ENCODE peak calls at places on chromosome 19, in eight cellular contexts. N, W, P, B, D, K, H and I are unnamed samples.
A peak's percentile ranks its signal among the peaks of the same experiment; 100 is the strongest.

GRCh38 chr19:27660428-27660827 is 1552.5 kb downstream of the UQCRFS1 start:
- DNase-seq in N (no peak), W (no peak), P (no peak), B (no peak), D (no peak), K (no peak), H (no peak), I (no peak)

GRCh38 chr19:58218899-58219298 is 9.8 kb upstream of the ZNF544 start:
- DNase-seq in N (no peak), W (peak; percentile 42), P (no peak), B (peak; percentile 68), D (no peak), K (no peak), H (no peak), I (no peak)

GRCh38 chr19:12137541-12137940 is 2.6 kb downstream of the ZNF20 start:
- DNase-seq in N (no peak), W (no peak), P (no peak), B (peak; percentile 77), D (no peak), K (no peak), H (no peak), I (no peak)

GRCh38 chr19:40502647-40503046 is 35.8 kb downstream of the SPTBN4 start:
- DNase-seq in N (no peak), W (no peak), P (no peak), B (peak; percentile 69), D (no peak), K (no peak), H (no peak), I (no peak)

GRCh38 chr19:4369109-4369887 is 25.9 kb downstream of the MPND start:
- DNase-seq in N (peak; percentile 64), W (peak; percentile 37), P (peak; percentile 66), B (peak; percentile 55), D (peak; percentile 87), K (no peak), H (peak; percentile 86), I (no peak)

GRCh38 chr19:18109731-18110671 is 12.4 kb downstream of the MAST3 start:
- DNase-seq in N (no peak), W (peak; percentile 35), P (no peak), B (peak; percentile 19), D (peak; percentile 68), K (no peak), H (no peak), I (no peak)

GRCh38 chr19:54451997-54452396 is 3.0 kb downstream of the LENG8 start:
- DNase-seq in N (no peak), W (no peak), P (no peak), B (no peak), D (no peak), K (no peak), H (no peak), I (no peak)

GRCh38 chr19:46622118-46622446 is 2.8 kb downstream of the PTGIR start:
- DNase-seq in N (no peak), W (no peak), P (no peak), B (no peak), D (no peak), K (no peak), H (peak; percentile 21), I (no peak)

GRCh38 chr19:57934820-57935665 is at the start of gene ZNF418:
- DNase-seq in N (peak; percentile 83), W (peak; percentile 91), P (peak; percentile 53), B (peak; percentile 97), D (peak; percentile 31), K (peak; percentile 85), H (no peak), I (peak; percentile 46)

DNA sequence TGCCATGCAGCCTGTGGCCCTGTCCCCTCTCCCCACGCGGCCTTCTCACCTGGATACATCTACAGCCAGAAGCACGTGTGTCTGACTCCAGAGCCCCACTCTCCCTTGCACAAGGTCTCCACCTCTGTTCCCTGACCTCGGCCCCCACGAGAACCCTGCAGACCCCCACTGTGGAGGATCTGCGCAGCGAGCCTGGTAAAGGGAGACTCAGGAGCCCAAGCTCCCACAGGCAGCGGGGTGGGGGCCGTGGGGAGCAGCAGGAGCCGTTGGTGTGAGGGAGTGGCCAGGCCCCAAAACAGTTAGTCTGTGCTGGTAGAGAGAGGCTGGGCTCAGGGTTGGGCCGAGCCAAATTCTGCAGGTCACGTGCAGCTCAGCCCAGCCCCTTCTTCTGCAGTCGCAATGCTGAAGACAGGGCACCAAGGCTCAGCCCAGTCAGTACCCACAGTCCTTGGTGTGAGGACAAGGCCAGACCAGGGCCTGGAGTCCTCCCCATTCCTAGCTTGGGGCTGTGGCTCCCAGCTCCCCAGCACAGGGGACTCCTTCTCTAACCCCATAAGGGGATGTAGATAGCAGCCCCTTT is 28.7 kb upstream of the SLC7A10 start:
- DNase-seq in N (no peak), W (no peak), P (no peak), B (no peak), D (no peak), K (no peak), H (no peak), I (no peak)
- H3K4me3 ChIP-seq in N (no peak overlapping the region), W (no peak overlapping the region), P (no peak overlapping the region), B (no peak overlapping the region), D (no peak overlapping the region), K (no peak overlapping the region), H (no peak overlapping the region), I (no peak overlapping the region)

GRCh38 chr19:55650602-55651230 is 2.7 kb downstream of the CCDC106 start:
- DNase-seq in N (no peak), W (no peak), P (no peak), B (no peak), D (no peak), K (no peak), H (no peak), I (no peak)

GRCh38 chr19:55651236-55651635 is 3.2 kb downstream of the CCDC106 start:
- DNase-seq in N (no peak), W (no peak), P (no peak), B (no peak), D (no peak), K (no peak), H (peak; percentile 54), I (no peak)

GRCh38 chr19:55654323-55654832 is 457 bp upstream of the U2AF2 start:
- DNase-seq in N (peak; percentile 100), W (peak; percentile 100), P (peak; percentile 99), B (peak; percentile 100), D (peak; percentile 95), K (peak; percentile 94), H (peak; percentile 99), I (peak; percentile 97)

GRCh38 chr19:55653651-55654322 is 1.0 kb upstream of the U2AF2 start:
- DNase-seq in N (peak; percentile 98), W (peak; percentile 97), P (peak; percentile 96), B (peak; percentile 99), D (peak; percentile 98), K (peak; percentile 92), H (peak; percentile 96), I (peak; percentile 97)

DNA sequence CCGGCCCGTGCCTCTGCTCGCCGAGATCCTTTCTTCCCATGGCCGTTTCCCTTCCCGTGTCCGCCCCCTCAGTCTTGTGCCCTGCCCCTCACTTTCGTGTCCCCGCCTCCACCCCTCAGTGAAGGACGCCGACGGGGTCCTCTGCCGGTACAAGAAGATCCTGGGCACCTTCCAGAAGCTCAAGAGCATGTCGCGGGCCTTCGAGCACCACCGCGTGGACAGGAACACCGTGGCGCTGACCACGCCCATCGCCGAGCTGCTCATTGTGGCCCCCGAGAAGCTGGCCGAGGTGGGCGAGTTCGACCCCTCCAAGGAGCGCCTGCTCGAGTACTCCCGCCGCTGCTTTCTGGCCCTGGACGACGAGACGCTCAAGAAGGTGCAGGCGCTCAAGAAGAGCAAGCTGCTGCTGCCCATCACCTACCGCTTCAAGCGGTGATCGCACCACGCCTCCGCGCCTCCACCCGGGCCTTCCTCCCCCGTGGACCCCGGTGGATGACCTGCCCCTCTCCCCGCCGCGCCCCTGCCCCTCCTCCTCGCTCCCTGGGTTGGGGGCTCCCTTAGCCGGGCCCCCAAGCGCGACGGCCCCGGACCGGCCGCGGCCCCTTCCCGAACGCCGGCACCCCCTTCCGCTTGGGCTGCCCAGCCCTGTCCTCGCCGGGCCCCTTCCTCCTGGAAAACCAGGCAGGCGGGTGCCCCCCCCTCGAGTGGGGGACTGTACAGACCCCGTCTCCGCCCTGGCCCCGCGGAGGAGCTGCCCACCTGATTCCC is 2.3 kb upstream of the U2AF2 start:
- DNase-seq in N (no peak), W (no peak), P (no peak), B (no peak), D (no peak), K (no peak), H (peak; percentile 67), I (no peak)
- H3K4me3 ChIP-seq in N (no peak overlapping the region), W (peak overlapping the region; percentile 82), P (no peak overlapping the region), B (no peak overlapping the region), D (no peak overlapping the region), K (no peak overlapping the region), H (no peak overlapping the region), I (no peak overlapping the region)

GRCh38 chr19:3138268-3138667 is 2.4 kb downstream of the GNA15 start:
- DNase-seq in N (no peak), W (no peak), P (no peak), B (no peak), D (no peak), K (no peak), H (no peak), I (no peak)

GRCh38 chr19:3137139-3137538 is 1.3 kb downstream of the GNA15 start:
- DNase-seq in N (no peak), W (no peak), P (no peak), B (no peak), D (no peak), K (no peak), H (no peak), I (no peak)

GRCh38 chr19:3133793-3134116 is 2.1 kb upstream of the GNA15 start:
- DNase-seq in N (no peak), W (no peak), P (no peak), B (no peak), D (no peak), K (no peak), H (no peak), I (no peak)

GRCh38 chr19:3136684-3137055 is 837 bp downstream of the GNA15 start:
- DNase-seq in N (no peak), W (no peak), P (no peak), B (no peak), D (no peak), K (no peak), H (peak; percentile 84), I (no peak)

GRCh38 chr19:3135961-3136683 is at the start of gene GNA15:
- DNase-seq in N (no peak), W (no peak), P (peak; percentile 70), B (no peak), D (peak; percentile 69), K (no peak), H (peak; percentile 65), I (no peak)
- H3K4me3 ChIP-seq in N (peak within 1 kb of the TSS; percentile 29), W (peak within 1 kb of the TSS; percentile 20), P (peak within 1 kb of the TSS; percentile 53), B (no peak within 1 kb of the TSS), D (peak within 1 kb of the TSS; percentile 72), K (no peak within 1 kb of the TSS), H (peak within 1 kb of the TSS; percentile 87), I (no peak within 1 kb of the TSS)

DNA sequence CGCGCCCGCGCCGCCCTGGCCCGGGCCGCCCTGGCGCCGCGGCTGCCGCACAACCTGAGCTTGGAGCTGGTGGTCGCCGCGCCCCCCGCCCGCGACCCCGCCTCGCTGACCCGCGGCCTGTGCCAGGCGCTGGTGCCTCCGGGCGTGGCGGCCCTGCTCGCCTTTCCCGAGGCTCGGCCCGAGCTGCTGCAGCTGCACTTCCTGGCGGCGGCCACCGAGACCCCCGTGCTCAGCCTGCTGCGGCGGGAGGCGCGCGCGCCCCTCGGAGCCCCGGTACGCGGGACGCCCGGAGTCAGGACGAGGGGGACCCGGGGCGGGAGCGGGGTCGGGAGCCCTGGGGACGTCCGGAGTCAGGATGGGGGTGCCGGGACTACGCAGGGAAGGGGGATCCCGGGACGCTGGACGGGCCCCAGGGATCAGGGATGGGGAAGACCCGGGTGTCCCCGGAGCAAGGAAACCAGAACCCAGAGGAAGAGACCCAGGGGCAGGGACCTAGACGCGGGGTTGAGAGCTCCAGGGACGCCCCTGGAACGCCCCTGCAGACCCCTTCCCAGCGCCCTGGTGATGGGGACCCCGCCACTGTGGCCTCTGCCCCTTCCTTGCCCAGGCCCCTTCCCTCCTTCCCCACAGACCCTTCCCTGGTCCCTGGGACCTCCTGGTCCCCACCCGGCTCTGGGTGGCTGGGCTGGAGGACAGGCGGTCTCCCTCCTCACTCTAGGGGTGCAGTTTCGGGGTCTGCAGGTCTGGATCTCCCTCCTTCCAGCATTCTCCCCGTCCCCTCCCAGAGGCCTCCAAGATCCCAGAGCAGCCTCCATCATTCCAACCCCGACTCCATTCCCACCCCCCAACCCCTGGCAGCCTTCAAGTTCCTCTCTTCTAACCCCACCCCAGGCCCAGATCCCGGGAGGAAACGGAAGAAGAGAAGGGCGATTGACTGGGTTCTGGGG is 645 bp downstream of the GRIN3B start:
- DNase-seq in N (no peak), W (no peak), P (no peak), B (no peak), D (no peak), K (no peak), H (no peak), I (no peak)
- H3K4me3 ChIP-seq in N (peak overlapping the region; percentile 31), W (no peak overlapping the region), P (peak overlapping the region; percentile 25), B (no peak overlapping the region), D (no peak overlapping the region), K (no peak overlapping the region), H (peak overlapping the region; percentile 22), I (no peak overlapping the region)